ENCODE peak calls at places on chromosomes 16 and 17, in ten cellular contexts. A, X, Y, Q, S, W, H, E, C and L are unnamed samples.

GRCh38 chr17:31339906-31340661 is 18.7 kb upstream of the EVI2A start:
- DNase-seq in A (no peak), Y (no peak), S (no peak), W (no peak), Q (no peak), C (no peak), X (no peak), H (no peak), E (no peak), L (no peak)

GRCh38 chr16:50491516-50491915 is 56.7 kb upstream of the NKD1 start:
- DNase-seq in H (no peak), X (no peak), W (no peak), S (no peak), Y (no peak), Q (no peak), C (no peak), E (no peak), A (no peak), L (no peak)

GRCh38 chr17:59505610-59506276 is 59.7 kb upstream of the DHX40 start:
- DNase-seq in H (no peak), A (no peak), S (no peak), Q (no peak), Y (no peak), C (no peak), W (no peak), E (no peak), X (peak; percentile 66), L (no peak)

GRCh38 chr17:4152471-4152870 is 9.5 kb downstream of the CYB5D2 start:
- DNase-seq in S (no peak), Q (no peak), H (no peak), Y (no peak), X (peak; percentile 48), E (no peak), C (no peak), A (no peak), W (no peak), L (no peak)

GRCh38 chr17:45091778-45092425 is 30.8 kb downstream of the NMT1 start:
- DNase-seq in C (no peak), X (peak; percentile 53), A (no peak), H (no peak), Q (no peak), Y (no peak), S (no peak), E (no peak), W (no peak), L (peak; percentile 58)

GRCh38 chr17:61317779-61318178 is 81.9 kb upstream of the TBX2 start:
- DNase-seq in S (no peak), Y (no peak), C (no peak), E (peak; percentile 51), W (no peak), X (no peak), Q (no peak), H (no peak), A (no peak), L (no peak)

GRCh38 chr16:74999208-74999682 is 421 bp downstream of the ZNRF1 start:
- DNase-seq in Q (no peak), A (peak; percentile 71), S (peak; percentile 34), H (peak; percentile 73), C (peak; percentile 40), Y (no peak), W (peak; percentile 69), X (no peak), E (no peak), L (no peak)

GRCh38 chr17:21385281-21385845 is 9.2 kb downstream of the KCNJ12 start:
- DNase-seq in A (no peak), C (no peak), E (no peak), S (no peak), Q (no peak), X (no peak), H (no peak), Y (no peak), W (no peak), L (no peak)

GRCh38 chr17:77068915-77069314 is 71.9 kb upstream of the SEC14L1 start:
- DNase-seq in A (no peak), S (no peak), W (no peak), H (no peak), C (no peak), Q (no peak), Y (no peak), E (no peak), X (peak; percentile 81), L (no peak)

GRCh38 chr17:74512041-74512440 is 19.2 kb downstream of the CD300LB start:
- DNase-seq in S (peak; percentile 38), Y (no peak), H (no peak), A (no peak), Q (no peak), E (no peak), W (peak; percentile 81), C (no peak), X (peak; percentile 83), L (peak; percentile 86)

GRCh38 chr16:85639529-85640253 is 26.6 kb downstream of the GSE1 start:
- DNase-seq in A (peak; percentile 82), C (peak; percentile 78), Q (no peak), H (peak; percentile 91), E (no peak), W (peak; percentile 93), Y (no peak), X (no peak), S (peak; percentile 79), L (peak; percentile 78)

GRCh38 chr16:25011891-25012499 is 3.2 kb downstream of the ARHGAP17 start:
- DNase-seq in H (no peak), S (no peak), W (no peak), C (no peak), Y (no peak), A (no peak), Q (no peak), E (no peak), X (peak; percentile 50), L (no peak)

GRCh38 chr16:25010542-25010941 is 4.6 kb downstream of the ARHGAP17 start:
- DNase-seq in H (no peak), W (no peak), S (no peak), Q (no peak), X (no peak), Y (no peak), E (no peak), A (no peak), C (no peak), L (no peak)

GRCh38 chr16:25013751-25014499 is 1.2 kb downstream of the ARHGAP17 start:
- DNase-seq in X (no peak), Q (no peak), E (no peak), A (no peak), C (no peak), W (no peak), S (no peak), H (no peak), Y (no peak), L (no peak)

GRCh38 chr16:25013049-25013448 is 2.1 kb downstream of the ARHGAP17 start:
- DNase-seq in Y (no peak), S (no peak), A (no peak), W (no peak), C (no peak), X (no peak), E (no peak), Q (no peak), H (no peak), L (no peak)

GRCh38 chr16:25012525-25012991 is 2.6 kb downstream of the ARHGAP17 start:
- DNase-seq in A (no peak), X (peak; percentile 79), W (no peak), Y (no peak), Q (no peak), C (no peak), H (no peak), E (no peak), S (no peak), L (no peak)
- H3K4me3 ChIP-seq in A (no peak overlapping the region), X (peak overlapping the region; percentile 99), W (peak overlapping the region; percentile 76), Y (no peak overlapping the region), Q (peak overlapping the region; percentile 91), C (peak overlapping the region; percentile 89), H (no peak overlapping the region), E (no peak overlapping the region), S (peak overlapping the region; percentile 87), L (peak overlapping the region; percentile 14)

DNA sequence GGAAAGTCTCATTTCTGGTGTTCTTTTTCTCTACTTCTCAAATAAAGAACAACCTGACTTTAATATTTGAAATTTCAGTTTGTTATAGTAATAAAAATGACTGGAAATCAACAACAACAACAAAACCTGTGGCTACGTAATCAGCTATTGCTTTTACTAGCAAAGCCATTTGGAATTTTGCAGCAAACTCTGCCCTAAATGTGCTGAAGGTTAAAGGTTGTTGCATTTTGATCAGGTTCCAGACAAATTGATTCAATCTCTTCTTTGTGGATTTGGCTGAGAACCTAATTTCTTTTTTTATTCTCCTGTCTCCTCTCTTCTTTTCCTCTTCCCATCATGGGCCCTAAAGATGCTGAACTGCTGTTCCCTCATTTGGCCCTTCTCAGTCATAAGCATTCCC is 795.0 kb upstream of the CDH8 start:
- DNase-seq in X (no peak), E (no peak), W (no peak), H (no peak), S (no peak), C (no peak), A (no peak), Y (no peak), Q (no peak), L (no peak)
- H3K9me3 ChIP-seq in X (no peaks in the 10 kb centered on the region), E (no peaks in the 10 kb centered on the region), W (no peaks in the 10 kb centered on the region), H (no peaks in the 10 kb centered on the region), S (no peaks in the 10 kb centered on the region), C (no peaks in the 10 kb centered on the region), A (no peaks in the 10 kb centered on the region), Y (no peaks in the 10 kb centered on the region), Q (no peaks in the 10 kb centered on the region), L (no peaks in the 10 kb centered on the region)

GRCh38 chr16:51553910-51554309 is 402.8 kb upstream of the SALL1 start:
- DNase-seq in C (no peak), S (no peak), W (no peak), H (no peak), Q (no peak), A (no peak), E (no peak), X (no peak), Y (no peak), L (no peak)

GRCh38 chr16:51557670-51558069 is 406.6 kb upstream of the SALL1 start:
- DNase-seq in X (no peak), S (no peak), C (no peak), Y (no peak), H (no peak), W (no peak), A (no peak), E (no peak), Q (no peak), L (no peak)

GRCh38 chr16:51553314-51553713 is 402.2 kb upstream of the SALL1 start:
- DNase-seq in S (no peak), X (no peak), W (no peak), Y (no peak), C (no peak), A (no peak), H (no peak), Q (no peak), E (no peak), L (no peak)

GRCh38 chr16:51556694-51557327 is 405.7 kb upstream of the SALL1 start:
- DNase-seq in C (no peak), Y (no peak), E (peak; percentile 11), X (no peak), W (no peak), H (peak; percentile 75), A (no peak), S (no peak), Q (no peak), L (no peak)
- TF ChIP-seq CTCF in C (no peak), Y (no peak), E (no peak), X (no peak), W (no peak), H (no peak), A (no peak), S (no peak), Q (no peak), L (no peak)

DNA sequence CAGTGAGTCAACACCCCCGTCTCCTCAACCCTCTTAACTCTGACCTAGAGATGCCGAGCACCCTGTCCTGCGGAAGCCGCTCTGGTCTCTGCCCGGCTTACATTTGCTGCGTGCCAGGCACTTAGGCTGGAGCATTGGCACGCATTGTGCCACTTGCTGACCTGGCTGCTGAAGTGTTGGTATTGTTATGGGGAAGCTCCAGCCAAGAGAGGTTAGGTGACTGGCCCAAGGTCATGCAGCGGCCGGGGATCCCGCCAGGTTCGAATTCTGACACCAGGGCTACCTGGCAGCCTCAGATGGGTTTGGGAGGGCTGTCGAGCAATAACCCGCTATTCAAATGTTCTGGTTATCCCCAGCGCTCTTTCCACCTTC is 5.0 kb upstream of the HSD17B1 start:
- DNase-seq in A (no peak), H (no peak), Q (no peak), X (no peak), Y (no peak), E (no peak), S (peak; percentile 58), W (peak; percentile 55), C (peak; percentile 35), L (no peak)
- H3K4me3 ChIP-seq in A (no peak overlapping the region), H (no peak overlapping the region), Q (no peak overlapping the region), X (peak overlapping the region; percentile 74), Y (no peak overlapping the region), E (no peak overlapping the region), S (peak overlapping the region; percentile 52), W (no peak overlapping the region), C (no peak overlapping the region), L (no peak overlapping the region)